ENCODE peak calls at places on chromosomes 11 and 22, in four cellular contexts. P is GM12878, A is upper lobe of right lung, Y is mucosa of descending colon. D is an unnamed sample.
A peak's percentile ranks its signal among the peaks of the same experiment; 100 is the strongest.

GRCh38 chr11:111823131-111823530 is 48.2 kb downstream of the ALG9 start:
- DNase-seq in A (no peak), Y (no peak), P (no peak), D (no peak)

GRCh38 chr11:103953797-103954495 is 82.5 kb upstream of the DDI1 start:
- DNase-seq in Y (no peak), P (no peak), A (no peak), D (no peak)

GRCh38 chr22:42080287-42080686 is 787 bp downstream of the SMDT1 start:
- DNase-seq in A (peak; percentile 62), P (no peak), Y (no peak), D (no peak)

GRCh38 chr11:102603091-102603490 is 22.0 kb downstream of the MMP20 start:
- DNase-seq in P (no peak), Y (no peak), A (no peak), D (peak; percentile 81)

GRCh38 chr11:86799680-86800075 is 664 bp upstream of the PRSS23 start:
- DNase-seq in P (no peak), Y (peak; percentile 50), A (no peak), D (no peak)

GRCh38 chr11:117870176-117870952 is 6.1 kb downstream of the FXYD6 start:
- DNase-seq in P (no peak), Y (no peak), A (no peak), D (no peak)

GRCh38 chr11:65194564-65194963 is 12.8 kb downstream of the CAPN1 start:
- DNase-seq in P (no peak), A (no peak), Y (no peak), D (no peak)

GRCh38 chr11:121964591-121964990 is 151.4 kb downstream of the BLID start:
- DNase-seq in P (no peak), Y (no peak), A (no peak), D (no peak)

GRCh38 chr11:73507086-73507485 is 90.8 kb downstream of the FAM168A start:
- DNase-seq in A (no peak), P (no peak), Y (no peak), D (no peak)

GRCh38 chr11:104033134-104033533 is 3.3 kb upstream of the DDI1 start:
- DNase-seq in Y (no peak), P (no peak), A (no peak), D (peak; percentile 5)

GRCh38 chr22:32870474-32870873 is 69.0 kb downstream of the TIMP3 start:
- DNase-seq in A (no peak), Y (no peak), P (no peak), D (no peak)

GRCh38 chr11:88174627-88175003 is 628 bp downstream of the RAB38 start:
- DNase-seq in A (peak; percentile 88), Y (peak; percentile 75), P (no peak), D (no peak)

GRCh38 chr22:49996192-49996531 is 16.4 kb downstream of the IL17REL start:
- DNase-seq in A (no peak), Y (peak; percentile 73), P (no peak), D (no peak)

GRCh38 chr22:24466831-24467249 is 28.3 kb upstream of the UPB1 start:
- DNase-seq in P (no peak), Y (no peak), A (no peak), D (peak; percentile 16)

GRCh38 chr11:15707971-15708370 is 593.2 kb downstream of the INSC start:
- DNase-seq in A (no peak), Y (peak; percentile 51), P (no peak), D (no peak)

GRCh38 chr22:41327124-41327523 is 25.8 kb downstream of the ZC3H7B start:
- DNase-seq in A (no peak), Y (no peak), P (no peak), D (no peak)

GRCh38 chr11:9859491-9860305 is 195.8 kb downstream of the SWAP70 start:
- DNase-seq in A (no peak), P (no peak), Y (no peak), D (no peak)

GRCh38 chr22:42294034-42294985 is 23.9 kb upstream of the TCF20 start:
- DNase-seq in Y (no peak), A (peak; percentile 75), P (no peak), D (no peak)

GRCh38 chr22:33119044-33119443 is 60.9 kb upstream of the SYN3 start:
- DNase-seq in P (no peak), A (no peak), Y (no peak), D (no peak)

GRCh38 chr11:119065369-119065768 is 2.2 kb upstream of the VPS11 start:
- DNase-seq in Y (no peak), P (no peak), A (no peak), D (no peak)

GRCh38 chr11:14249121-14249963 is 109.6 kb downstream of the RRAS2 start:
- DNase-seq in Y (no peak), A (peak; percentile 74), P (no peak), D (peak; percentile 12)

GRCh38 chr11:67606150-67606476 is 623 bp upstream of the NDUFV1 start:
- DNase-seq in A (no peak), P (no peak), Y (peak; percentile 60), D (no peak)

GRCh38 chr22:19912236-19912999 is 29.2 kb upstream of the COMT start:
- DNase-seq in Y (no peak), P (no peak), A (no peak), D (no peak)

GRCh38 chr11:30917859-30918478 is 331.8 kb upstream of the MPPED2 start:
- DNase-seq in Y (no peak), P (no peak), A (no peak), D (no peak)

GRCh38 chr11:119774180-119774763 is 45.3 kb upstream of the NECTIN1 start:
- DNase-seq in Y (no peak), P (no peak), A (peak; percentile 36), D (no peak)

GRCh38 chr11:12827929-12828812 is 153.9 kb downstream of the TEAD1 start:
- DNase-seq in P (no peak), Y (no peak), A (no peak), D (peak; percentile 57)

GRCh38 chr11:87421422-87421821 is 383.7 kb downstream of the TMEM135 start:
- DNase-seq in Y (no peak), A (no peak), P (peak; percentile 27), D (peak; percentile 49)

GRCh38 chr11:33262016-33262638 is 4.9 kb downstream of the HIPK3 start:
- DNase-seq in A (no peak), Y (no peak), P (no peak), D (no peak)

GRCh38 chr22:38221908-38222796 is 20.4 kb downstream of the MAFF start:
- DNase-seq in A (no peak), Y (no peak), P (no peak), D (no peak)

GRCh38 chr22:38222797-38223119 is 21.0 kb downstream of the MAFF start:
- DNase-seq in P (no peak), Y (peak; percentile 74), A (no peak), D (no peak)

GRCh38 chr22:38221407-38221806 is 19.6 kb downstream of the MAFF start:
- DNase-seq in P (no peak), Y (no peak), A (no peak), D (no peak)

GRCh38 chr22:38220653-38221386 is 19.0 kb downstream of the MAFF start:
- DNase-seq in Y (no peak), P (no peak), A (no peak), D (no peak)

GRCh38 chr22:38223289-38223960 is 21.6 kb downstream of the MAFF start:
- DNase-seq in P (no peak), A (no peak), Y (no peak), D (peak; percentile 70)
- TF ChIP-seq CTCF in P (peak; percentile 6), A (no peak), Y (no peak), D (peak; percentile 35)

DNA sequence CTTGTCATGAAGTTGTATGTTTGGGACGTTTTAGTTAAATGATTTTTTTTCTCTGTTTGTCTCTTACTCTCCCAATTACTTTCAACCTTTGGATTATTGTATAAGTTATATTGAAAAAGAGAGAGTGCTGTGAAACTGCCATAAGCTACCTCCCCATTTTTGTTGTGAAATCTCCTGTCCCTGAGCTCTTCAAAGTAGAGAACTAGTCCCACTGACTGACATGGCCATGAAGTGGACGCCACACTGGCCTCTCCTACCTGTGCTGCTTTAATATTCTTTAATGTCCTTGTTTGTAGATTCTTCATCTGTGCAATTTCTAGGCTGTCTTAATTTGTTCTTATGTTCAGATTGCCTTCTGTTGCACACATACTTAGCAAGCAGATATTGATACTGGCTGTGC is 56.4 kb downstream of the PPFIA1 start:
- DNase-seq in P (no peak), A (no peak), Y (no peak), D (no peak)
- H3K4me3 ChIP-seq in P (no peak overlapping the region), A (peak overlapping the region; percentile 22), Y (no peak overlapping the region), D (no peak overlapping the region)

GRCh38 chr22:30424471-30425326 is 869 bp upstream of the MTFP1 start:
- DNase-seq in A (no peak), Y (no peak), P (no peak), D (no peak)
- TF ChIP-seq CTCF in A (no peak), Y (no peak), P (no peak), D (peak; percentile 14)

GRCh38 chr11:2787816-2788750 is 88.3 kb upstream of the KCNQ1OT1 start:
- DNase-seq in A (peak; percentile 54), P (no peak), Y (peak; percentile 26), D (no peak)
- H3K4me3 ChIP-seq in A (no peak overlapping the region), P (no peak overlapping the region), Y (no peak overlapping the region), D (no peak overlapping the region)

GRCh38 chr11:123235687-123236261 is 40.7 kb upstream of the CLMP start:
- DNase-seq in Y (no peak), A (no peak), P (no peak), D (no peak)
- TF ChIP-seq CTCF in Y (no peak), A (no peak), P (no peak), D (no peak)

GRCh38 chr22:22031571-22031970 is 49.0 kb upstream of the TOP3B start:
- DNase-seq in P (no peak), Y (no peak), A (no peak), D (no peak)
- H3K4me3 ChIP-seq in P (no peak overlapping the region), Y (no peak overlapping the region), A (no peak overlapping the region), D (no peak overlapping the region)

GRCh38 chr11:68610452-68611116 is 73.8 kb upstream of the GAL start:
- DNase-seq in Y (no peak), P (no peak), A (no peak), D (no peak)
- TF ChIP-seq CTCF in Y (no peak), P (peak; percentile 7), A (no peak), D (peak; percentile 39)

DNA sequence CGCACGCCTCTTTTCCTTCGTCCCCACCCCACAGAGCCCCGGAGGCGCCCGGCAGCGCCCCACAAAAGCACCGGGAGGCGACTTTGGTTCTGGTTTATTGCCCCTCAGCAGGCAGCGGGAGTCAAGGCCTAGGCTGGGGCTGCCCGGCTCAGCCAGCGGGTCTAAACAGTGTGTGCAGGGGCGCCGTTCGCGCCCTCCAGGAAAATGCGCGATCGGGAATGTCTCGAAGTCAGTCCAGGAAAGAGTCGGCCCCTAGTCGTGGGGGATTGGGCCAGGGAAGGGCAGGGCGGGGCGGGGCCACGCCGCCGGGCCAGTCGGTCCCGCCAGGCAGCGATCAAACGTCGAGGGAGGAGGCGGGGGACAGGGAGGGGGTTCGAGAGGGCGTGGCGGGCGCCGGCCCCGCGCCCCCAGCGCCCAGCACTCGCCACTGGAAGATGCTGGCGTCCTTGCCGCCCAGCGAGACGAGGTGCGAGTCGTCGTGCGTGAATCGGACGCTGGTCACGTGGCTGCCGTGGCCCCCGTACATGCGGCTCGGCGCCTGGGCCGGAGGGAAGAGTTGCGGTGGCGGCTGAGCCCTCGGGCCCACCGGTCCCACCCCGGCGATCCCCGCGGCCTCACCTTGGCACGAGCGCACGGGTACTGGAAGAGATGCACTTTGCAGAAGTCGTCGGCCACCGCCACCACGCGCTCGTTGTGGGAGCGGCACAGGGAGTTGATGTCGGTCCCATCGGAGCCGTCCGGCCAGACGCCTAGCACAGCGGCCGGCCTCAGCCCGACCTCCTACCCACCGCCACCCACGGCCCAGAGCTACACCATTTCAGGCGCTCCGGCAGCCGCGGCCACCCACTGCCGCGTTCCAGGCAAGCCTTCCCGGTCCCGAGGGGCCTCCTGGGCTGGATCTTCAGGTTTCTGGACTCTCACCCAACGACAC is 741 bp upstream of the MTA2 start:
- DNase-seq in A (peak; percentile 85), Y (peak; percentile 86), P (no peak), D (no peak)
- H3K4me3 ChIP-seq in A (peak overlapping the region; percentile 100), Y (peak overlapping the region; percentile 88), P (peak overlapping the region; percentile 25), D (peak overlapping the region; percentile 34)